ENCODE peak calls at places on chromosomes 12 and 14, in four cellular contexts. M, S, A and L are unnamed samples.

GRCh38 chr14:94904636-94905035 is 134.7 kb upstream of the GSC start:
- DNase-seq in A (no peak), M (no peak), S (no peak), L (no peak)

GRCh38 chr12:53299101-53299453 is 418 bp upstream of the MYG1 start:
- DNase-seq in M (peak), S (peak), A (no peak), L (no peak)

GRCh38 chr14:20493634-20494033 is 11.7 kb upstream of the RNASE10 start:
- DNase-seq in S (no peak), M (no peak), A (no peak), L (no peak)

GRCh38 chr14:101875726-101876268 is 88.6 kb upstream of the DYNC1H1 start:
- DNase-seq in A (no peak), S (no peak), M (no peak), L (no peak)

GRCh38 chr14:60097974-60098373 is 6.3 kb downstream of the PCNX4 start:
- DNase-seq in S (no peak), M (no peak), A (no peak), L (no peak)

GRCh38 chr14:84128025-84128424 is 1401.9 kb upstream of the FLRT2 start:
- DNase-seq in M (no peak), S (no peak), A (no peak), L (no peak)

GRCh38 chr12:78236264-78236663 is 405.6 kb downstream of the NAV3 start:
- DNase-seq in A (no peak), M (no peak), S (no peak), L (no peak)

GRCh38 chr12:5258498-5258897 is 173.4 kb upstream of the NTF3 start:
- DNase-seq in M (no peak), A (no peak), S (no peak), L (no peak)

GRCh38 chr12:64747681-64748080 is 11.5 kb downstream of the GNS start:
- DNase-seq in A (no peak), M (no peak), S (no peak), L (no peak)

GRCh38 chr12:110647669-110648068 is 33.7 kb downstream of the TCTN1 start:
- DNase-seq in S (no peak), M (no peak), A (no peak), L (no peak)

GRCh38 chr12:47991106-47991550 is 13.1 kb downstream of the COL2A1 start:
- DNase-seq in M (no peak), S (no peak), A (no peak), L (no peak)

GRCh38 chr12:112013601-112014402 is 576 bp downstream of the ERP29 start:
- DNase-seq in S (peak), M (peak), A (peak), L (peak)

GRCh38 chr14:51607677-51608076 is 44.0 kb upstream of the FRMD6 start:
- DNase-seq in S (no peak), A (no peak), M (no peak), L (no peak)

GRCh38 chr12:12443482-12443881 is 86.6 kb downstream of the BORCS5 start:
- DNase-seq in S (no peak), A (no peak), M (no peak), L (no peak)

GRCh38 chr12:128729628-128730121 is 94.1 kb downstream of the SLC15A4 start:
- DNase-seq in S (peak), M (peak), A (no peak), L (no peak)

GRCh38 chr12:114933428-114934160 is 249.6 kb upstream of the TBX3 start:
- DNase-seq in S (peak), A (no peak), M (peak), L (no peak)

GRCh38 chr14:68780358-68781160 is 12.3 kb downstream of the ZFP36L1 start:
- DNase-seq in A (no peak), M (no peak), S (peak), L (no peak)

GRCh38 chr14:22824711-22825359 is 4.9 kb upstream of the MRPL52 start:
- DNase-seq in S (peak), A (no peak), M (peak), L (no peak)

GRCh38 chr12:66241061-66242043 is 52.3 kb downstream of the IRAK3 start:
- DNase-seq in S (peak), A (no peak), M (no peak), L (no peak)

GRCh38 chr12:24948816-24949722 is at the start of gene BCAT1:
- DNase-seq in M (peak), S (peak), A (peak), L (peak)

GRCh38 chr12:129337413-129337812 is 484.1 kb downstream of the GLT1D1 start:
- DNase-seq in S (no peak), M (no peak), A (no peak), L (no peak)

GRCh38 chr12:100779191-100779590 is 15.4 kb upstream of the ANO4 start:
- DNase-seq in S (no peak), A (no peak), M (no peak), L (no peak)

GRCh38 chr12:92912052-92912451 is 17.0 kb downstream of the EEA1 start:
- DNase-seq in M (no peak), S (no peak), A (no peak), L (no peak)

GRCh38 chr14:95445676-95446075 is 70.8 kb downstream of the SYNE3 start:
- DNase-seq in S (no peak), A (no peak), M (no peak), L (no peak)

GRCh38 chr12:106291342-106291741 is 11.2 kb upstream of the TCP11L2 start:
- DNase-seq in A (no peak), S (no peak), M (no peak), L (no peak)

GRCh38 chr14:100065161-100065871 is at the start of gene EVL:
- DNase-seq in A (no peak), S (no peak), M (no peak), L (no peak)

GRCh38 chr14:73739899-73740685 is 25.9 kb upstream of the PNMA1 start:
- DNase-seq in A (no peak), M (no peak), S (no peak), L (no peak)

GRCh38 chr14:103121161-103121845 is 2.0 kb upstream of the TNFAIP2 start:
- DNase-seq in S (peak), M (no peak), A (no peak), L (no peak)

GRCh38 chr12:47190271-47190750 is 110.6 kb upstream of the AMIGO2 start:
- DNase-seq in S (peak), M (no peak), A (no peak), L (no peak)

GRCh38 chr12:101746661-101747060 is 7.4 kb upstream of the SYCP3 start:
- DNase-seq in S (no peak), M (no peak), A (no peak), L (no peak)

GRCh38 chr12:110921262-110921661 is 883 bp upstream of the MYL2 start:
- DNase-seq in A (no peak), M (no peak), S (peak), L (no peak)

GRCh38 chr14:34324363-34324795 is 137.7 kb downstream of the SPTSSA start:
- DNase-seq in S (peak), A (no peak), M (peak), L (no peak)

GRCh38 chr12:72219937-72220336 is 52.2 kb upstream of the TRHDE start:
- DNase-seq in A (no peak), S (no peak), M (no peak), L (no peak)

GRCh38 chr12:43723134-43723533 is 35.5 kb downstream of the PUS7L start:
- DNase-seq in S (no peak), M (no peak), A (no peak), L (no peak)

GRCh38 chr14:95470942-95471499 is 45.4 kb downstream of the SYNE3 start:
- DNase-seq in A (no peak), M (no peak), S (no peak), L (no peak)

GRCh38 chr14:78135450-78135891 is 34.7 kb upstream of the NRXN3 start:
- DNase-seq in M (no peak), S (peak), A (no peak), L (no peak)

GRCh38 chr14:88985654-88986053 is 161.2 kb downstream of the TTC8 start:
- DNase-seq in S (no peak), M (no peak), A (no peak), L (no peak)

GRCh38 chr14:88987516-88987915 is 163.1 kb downstream of the TTC8 start:
- DNase-seq in M (no peak), A (no peak), S (no peak), L (no peak)

GRCh38 chr14:88983755-88984154 is 159.3 kb downstream of the TTC8 start:
- DNase-seq in M (no peak), A (no peak), S (peak), L (no peak)

GRCh38 chr14:88989911-88990310 is 165.5 kb downstream of the TTC8 start:
- DNase-seq in A (no peak), S (no peak), M (no peak), L (no peak)

GRCh38 chr14:88986146-88986841 is 161.8 kb downstream of the TTC8 start:
- DNase-seq in A (no peak), M (no peak), S (peak), L (no peak)
- TF ChIP-seq USF2 in A (no peak), M (no peak), S (no peak), L (no peak)

GRCh38 chr12:13727707-13728147 is 253.7 kb downstream of the GRIN2B start:
- DNase-seq in S (peak), M (no peak), A (no peak), L (no peak)
- TF ChIP-seq USF2 in S (no peak), M (no peak), A (no peak), L (no peak)

GRCh38 chr14:50225067-50225973 is 6.1 kb downstream of the SOS2 start:
- DNase-seq in M (peak), A (no peak), S (no peak), L (no peak)
- TF ChIP-seq USF2 in M (no peak), A (no peak), S (no peak), L (no peak)

DNA sequence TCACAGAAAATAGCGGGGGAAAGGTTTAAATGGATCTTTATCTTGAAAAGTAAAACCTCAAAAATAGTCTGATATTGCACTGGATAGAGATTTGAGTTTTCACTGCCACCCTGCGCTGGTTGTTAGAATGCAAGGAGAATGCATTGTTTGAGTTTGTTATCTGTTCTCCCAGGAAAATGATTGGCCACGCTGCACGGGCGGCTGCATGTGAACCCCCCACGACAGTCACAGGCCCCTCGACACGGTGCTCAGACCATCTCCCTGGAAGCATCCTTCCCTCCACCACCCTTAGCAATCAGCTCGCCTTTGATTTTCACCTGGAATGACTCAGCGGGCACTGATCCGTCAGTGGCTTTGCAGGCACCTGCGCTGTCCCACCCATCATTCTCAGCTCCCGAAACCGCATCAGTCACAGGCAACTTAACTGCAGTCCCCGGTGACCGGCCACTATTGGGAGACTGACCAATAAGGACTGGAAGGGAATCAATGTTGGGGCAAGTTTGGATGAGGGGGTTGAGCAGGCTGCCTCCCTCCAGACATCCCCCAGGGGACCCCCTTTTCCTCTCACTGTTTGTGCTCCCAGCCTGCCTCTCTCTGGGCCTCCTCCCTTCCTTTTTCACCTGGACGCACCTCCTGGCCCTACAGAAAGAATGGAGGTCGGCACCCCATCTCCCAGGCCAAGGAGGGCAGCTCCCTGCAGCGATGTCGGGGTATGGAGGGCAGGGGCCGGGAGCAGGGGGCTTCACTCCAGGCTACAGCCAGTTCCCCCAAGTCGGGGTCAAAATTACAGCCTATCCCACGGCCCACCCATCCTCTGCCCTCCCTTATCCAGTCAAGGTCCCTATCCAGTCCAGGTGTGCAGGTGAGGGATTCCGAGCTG is 28.5 kb upstream of the C14orf180 start:
- DNase-seq in A (peak), S (no peak), M (no peak), L (no peak)
- TF ChIP-seq USF2 in A (no peak), S (no peak), M (no peak), L (no peak)

GRCh38 chr12:125092872-125093680 is 27.8 kb downstream of the AACS start:
- DNase-seq in S (peak), M (peak), A (no peak), L (no peak)
- TF ChIP-seq USF2 in S (no peak), M (no peak), A (no peak), L (no peak)

GRCh38 chr14:85532981-85533820 is 3.3 kb downstream of the FLRT2 start:
- DNase-seq in S (peak), A (peak), M (no peak), L (peak)
- TF ChIP-seq USF2 in S (no peak), A (no peak), M (no peak), L (no peak)

DNA sequence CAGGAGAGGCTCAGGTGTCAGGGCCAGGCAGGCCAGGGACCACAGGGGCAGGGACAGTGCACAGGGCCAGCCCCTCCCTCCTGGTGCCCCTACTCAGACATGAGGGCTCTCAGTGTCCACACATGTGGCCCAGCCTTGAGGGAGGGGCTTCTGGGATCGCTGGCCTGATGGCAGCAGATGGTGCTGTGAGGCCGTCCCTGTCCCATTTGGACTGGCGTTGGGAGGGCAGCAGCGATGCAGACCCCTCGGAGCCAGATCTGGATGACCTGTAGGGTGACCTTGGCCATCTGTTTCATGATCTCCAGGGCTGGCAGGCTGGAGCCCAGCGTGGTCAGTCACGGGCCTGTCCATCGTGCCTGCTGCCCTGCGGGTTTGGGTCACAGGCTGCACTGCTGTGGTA is 377.6 kb downstream of the TMEM121 start:
- DNase-seq in M (no peak), A (no peak), S (no peak), L (no peak)
- TF ChIP-seq USF2 in M (no peak), A (no peak), S (no peak), L (no peak)